ENCODE peak calls at places on chromosome 19, in ten cellular contexts. One of them, this sample, is unnamed.
A peak's percentile ranks its signal among the peaks of the same experiment; 100 is the strongest.

GRCh38 chr19:17772172-17772571 is 20.9 kb downstream of the FCHO1 start:
- DNase-seq in midbrain: no peak
- DNase-seq in NCI-H748 treated with DMSO at 0.1 percent for 48 hours: no peak
- DNase-seq in Calu3: no peak
- DNase-seq in osteocyte: no peak
- DNase-seq in left kidney: no peak
- DNase-seq in posterior cingulate gyrus: no peak
- DNase-seq in body of pancreas: no peak
- DNase-seq in NK-92 treated with Interleukin-12 subunit alpha and Interleukin-12 subunit beta, amount 100 ng/mL, for 24 hours: no peak
- DNase-seq in amniotic stem cell: no peak
- DNase-seq in this sample: no peak

GRCh38 chr19:47225746-47226425 is 5.1 kb downstream of the BBC3 start:
- DNase-seq in posterior cingulate gyrus: peak; percentile 91
- DNase-seq in midbrain: peak; percentile 91
- DNase-seq in body of pancreas: peak; percentile 89
- DNase-seq in Calu3: peak; percentile 92
- DNase-seq in left kidney: peak; percentile 96
- DNase-seq in osteocyte: peak; percentile 97
- DNase-seq in amniotic stem cell: no peak
- DNase-seq in NCI-H748 treated with DMSO at 0.1 percent for 48 hours: peak; percentile 93
- DNase-seq in NK-92 treated with Interleukin-12 subunit alpha and Interleukin-12 subunit beta, amount 100 ng/mL, for 24 hours: peak; percentile 82
- DNase-seq in this sample: peak; percentile 82

GRCh38 chr19:5478925-5479588 is 23.8 kb downstream of the ZNRF4 start:
- DNase-seq in amniotic stem cell: no peak
- DNase-seq in NCI-H748 treated with DMSO at 0.1 percent for 48 hours: no peak
- DNase-seq in midbrain: no peak
- DNase-seq in body of pancreas: no peak
- DNase-seq in posterior cingulate gyrus: no peak
- DNase-seq in osteocyte: no peak
- DNase-seq in left kidney: no peak
- DNase-seq in Calu3: no peak
- DNase-seq in NK-92 treated with Interleukin-12 subunit alpha and Interleukin-12 subunit beta, amount 100 ng/mL, for 24 hours: no peak
- DNase-seq in this sample: no peak

GRCh38 chr19:56393119-56394012 is at the start of gene ZNF582:
- DNase-seq in NK-92 treated with Interleukin-12 subunit alpha and Interleukin-12 subunit beta, amount 100 ng/mL, for 24 hours: no peak
- DNase-seq in body of pancreas: peak; percentile 97
- DNase-seq in amniotic stem cell: peak; percentile 91
- DNase-seq in Calu3: peak; percentile 89
- DNase-seq in posterior cingulate gyrus: peak; percentile 93
- DNase-seq in osteocyte: peak; percentile 96
- DNase-seq in midbrain: peak; percentile 95
- DNase-seq in NCI-H748 treated with DMSO at 0.1 percent for 48 hours: peak; percentile 89
- DNase-seq in left kidney: peak; percentile 100
- DNase-seq in this sample: peak; percentile 94

GRCh38 chr19:56538761-56539263 is at the start of gene ZFP28:
- DNase-seq in left kidney: no peak
- DNase-seq in Calu3: no peak
- DNase-seq in posterior cingulate gyrus: no peak
- DNase-seq in amniotic stem cell: no peak
- DNase-seq in body of pancreas: no peak
- DNase-seq in midbrain: peak; percentile 30
- DNase-seq in osteocyte: peak; percentile 87
- DNase-seq in NK-92 treated with Interleukin-12 subunit alpha and Interleukin-12 subunit beta, amount 100 ng/mL, for 24 hours: no peak
- DNase-seq in NCI-H748 treated with DMSO at 0.1 percent for 48 hours: peak; percentile 73
- DNase-seq in this sample: no peak

GRCh38 chr19:3098515-3099346 is 4.6 kb downstream of the GNA11 start:
- DNase-seq in posterior cingulate gyrus: no peak
- DNase-seq in midbrain: no peak
- DNase-seq in body of pancreas: peak; percentile 63
- DNase-seq in NCI-H748 treated with DMSO at 0.1 percent for 48 hours: no peak
- DNase-seq in NK-92 treated with Interleukin-12 subunit alpha and Interleukin-12 subunit beta, amount 100 ng/mL, for 24 hours: no peak
- DNase-seq in osteocyte: no peak
- DNase-seq in Calu3: no peak
- DNase-seq in left kidney: no peak
- DNase-seq in amniotic stem cell: no peak
- DNase-seq in this sample: no peak

GRCh38 chr19:46896076-46896794 is 35.4 kb downstream of the ARHGAP35 start:
- DNase-seq in osteocyte: no peak
- DNase-seq in midbrain: no peak
- DNase-seq in left kidney: no peak
- DNase-seq in Calu3: no peak
- DNase-seq in body of pancreas: peak; percentile 13
- DNase-seq in NCI-H748 treated with DMSO at 0.1 percent for 48 hours: no peak
- DNase-seq in posterior cingulate gyrus: no peak
- DNase-seq in NK-92 treated with Interleukin-12 subunit alpha and Interleukin-12 subunit beta, amount 100 ng/mL, for 24 hours: no peak
- DNase-seq in amniotic stem cell: no peak
- DNase-seq in this sample: no peak

GRCh38 chr19:46606019-46606418 is 4.9 kb downstream of the CALM3 start:
- DNase-seq in midbrain: no peak
- DNase-seq in amniotic stem cell: no peak
- DNase-seq in NK-92 treated with Interleukin-12 subunit alpha and Interleukin-12 subunit beta, amount 100 ng/mL, for 24 hours: no peak
- DNase-seq in osteocyte: no peak
- DNase-seq in Calu3: no peak
- DNase-seq in NCI-H748 treated with DMSO at 0.1 percent for 48 hours: no peak
- DNase-seq in body of pancreas: no peak
- DNase-seq in left kidney: no peak
- DNase-seq in posterior cingulate gyrus: no peak
- DNase-seq in this sample: no peak

GRCh38 chr19:17322854-17323253 is 11.8 kb downstream of the ANO8 start:
- DNase-seq in body of pancreas: no peak
- DNase-seq in posterior cingulate gyrus: no peak
- DNase-seq in Calu3: no peak
- DNase-seq in NK-92 treated with Interleukin-12 subunit alpha and Interleukin-12 subunit beta, amount 100 ng/mL, for 24 hours: no peak
- DNase-seq in amniotic stem cell: no peak
- DNase-seq in osteocyte: no peak
- DNase-seq in midbrain: peak; percentile 45
- DNase-seq in NCI-H748 treated with DMSO at 0.1 percent for 48 hours: no peak
- DNase-seq in left kidney: no peak
- DNase-seq in this sample: no peak

GRCh38 chr19:50310759-50311465 is 18.3 kb downstream of the KCNC3 start:
- DNase-seq in osteocyte: no peak
- DNase-seq in posterior cingulate gyrus: no peak
- DNase-seq in NCI-H748 treated with DMSO at 0.1 percent for 48 hours: no peak
- DNase-seq in left kidney: no peak
- DNase-seq in amniotic stem cell: no peak
- DNase-seq in body of pancreas: no peak
- DNase-seq in Calu3: no peak
- DNase-seq in midbrain: no peak
- DNase-seq in NK-92 treated with Interleukin-12 subunit alpha and Interleukin-12 subunit beta, amount 100 ng/mL, for 24 hours: no peak
- DNase-seq in this sample: peak; percentile 14